ENCODE peak calls at places on chromosomes 12 and 14, in five cellular contexts. C is choroid plexus epithelial cell, T is BE2C, J is pancreas, Q is GM12865. L is an unnamed sample.

GRCh38 chr14:95577875-95578274 is 43.0 kb downstream of the GLRX5 start:
- DNase-seq in C (no peak), T (no peak), J (no peak), Q (no peak), L (no peak)

GRCh38 chr12:45671254-45671653 is 58.3 kb upstream of the ARID2 start:
- DNase-seq in C (peak), T (no peak), J (no peak), Q (no peak), L (no peak)

GRCh38 chr12:84974177-84974815 is 61.7 kb upstream of the SLC6A15 start:
- DNase-seq in C (no peak), T (no peak), J (no peak), Q (no peak), L (no peak)

GRCh38 chr14:106442857-106443256 is 916.5 kb downstream of the TMEM121 start:
- DNase-seq in C (no peak), T (peak), J (no peak), Q (peak), L (no peak)

GRCh38 chr12:120115692-120116442 is 686 bp downstream of the RAB35 start:
- DNase-seq in C (peak), T (peak), J (peak), Q (peak), L (no peak)

GRCh38 chr12:119804011-119804641 is 73.0 kb downstream of the CIT start:
- DNase-seq in C (peak), T (peak), J (peak), Q (peak), L (no peak)

GRCh38 chr12:17763365-17763764 is 326.6 kb downstream of the RERGL start:
- DNase-seq in C (no peak), T (no peak), J (no peak), Q (no peak), L (no peak)

GRCh38 chr14:92973265-92973797 is 50.4 kb downstream of the CHGA start:
- DNase-seq in C (peak), T (peak), J (peak), Q (peak), L (peak)

GRCh38 chr12:61220337-61220736 is 1039.9 kb upstream of the USP15 start:
- DNase-seq in C (no peak), T (no peak), J (no peak), Q (no peak), L (no peak)

GRCh38 chr14:51504626-51505025 is 147.1 kb upstream of the FRMD6 start:
- DNase-seq in C (no peak), T (no peak), J (no peak), Q (no peak), L (no peak)
- H3K4me3 ChIP-seq in C (no peak), T (no peak), J (no peak), Q (no peak), L (no peak)

GRCh38 chr14:75627406-75627805 is 33.3 kb downstream of the ERG28 start:
- DNase-seq in C (no peak), T (no peak), J (no peak), Q (no peak), L (no peak)
- TF ChIP-seq CTCF in C (no peak), T (no peak), J (no peak), Q (no peak), L (no peak)

GRCh38 chr12:5185435-5186069 is 141.9 kb downstream of the KCNA5 start:
- DNase-seq in C (no peak), T (no peak), J (no peak), Q (no peak), L (no peak)
- H3K4me3 ChIP-seq in C (no peak), T (no peak), J (no peak), Q (no peak), L (no peak)

DNA sequence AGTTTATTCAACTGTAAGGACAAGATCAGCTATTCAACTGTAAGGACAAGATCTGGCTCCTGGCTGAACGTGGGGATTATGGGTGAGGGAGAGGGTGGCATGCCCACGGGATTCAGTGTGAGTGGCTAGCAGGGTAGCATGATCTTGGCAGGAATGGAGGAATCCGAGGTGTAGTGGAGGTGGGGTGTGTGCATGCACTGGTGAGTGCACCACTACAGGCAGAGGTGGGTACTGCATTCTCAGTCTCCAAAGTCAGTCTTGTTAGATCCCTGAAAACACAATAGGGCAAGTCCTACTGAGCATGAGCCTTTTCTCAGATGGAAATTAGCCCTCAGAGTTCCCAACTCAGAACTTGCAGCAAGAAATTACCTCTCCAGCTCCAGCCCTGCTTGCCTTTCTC is 32.2 kb upstream of the DCD start:
- DNase-seq in C (peak), T (peak), J (peak), Q (peak), L (no peak)
- TF ChIP-seq CTCF in C (peak), T (peak), J (no peak), Q (peak), L (peak)

GRCh38 chr12:57456737-57457490 is 1.8 kb downstream of the INHBE start:
- DNase-seq in C (no peak), T (no peak), J (no peak), Q (no peak), L (no peak)
- H3K4me3 ChIP-seq in C (no peak), T (peak), J (no peak), Q (no peak), L (no peak)

GRCh38 chr14:59018978-59019377 is 169.5 kb upstream of the DAAM1 start:
- DNase-seq in C (peak), T (no peak), J (no peak), Q (peak), L (no peak)

GRCh38 chr14:59020382-59020781 is 168.1 kb upstream of the DAAM1 start:
- DNase-seq in C (peak), T (peak), J (no peak), Q (peak), L (no peak)

GRCh38 chr14:59026086-59026485 is 162.4 kb upstream of the DAAM1 start:
- DNase-seq in C (no peak), T (no peak), J (no peak), Q (no peak), L (no peak)

GRCh38 chr14:59018460-59018859 is 170.0 kb upstream of the DAAM1 start:
- DNase-seq in C (no peak), T (no peak), J (no peak), Q (no peak), L (no peak)

DNA sequence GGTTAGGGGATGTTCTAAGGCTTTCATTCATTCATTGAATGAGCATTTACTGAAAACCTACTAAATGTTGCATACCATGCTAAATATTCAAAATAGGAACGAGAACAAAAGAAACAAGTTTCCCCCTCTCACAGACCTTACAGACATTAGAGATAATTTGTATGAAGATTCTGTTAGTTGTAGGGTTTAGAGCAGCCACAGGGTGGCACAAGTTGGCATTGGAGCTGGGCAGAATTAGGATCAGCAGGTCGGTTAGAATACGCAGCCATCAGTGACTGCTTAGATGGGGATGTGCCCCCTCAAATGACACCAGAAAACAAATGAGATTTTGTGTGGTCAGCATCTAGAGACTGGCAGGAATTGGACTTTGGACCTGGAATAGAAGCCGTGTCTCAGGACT is 166.3 kb upstream of the DAAM1 start:
- DNase-seq in C (no peak), T (no peak), J (no peak), Q (peak), L (no peak)
- TF ChIP-seq CTCF in C (peak), T (peak), J (no peak), Q (peak), L (peak)

DNA sequence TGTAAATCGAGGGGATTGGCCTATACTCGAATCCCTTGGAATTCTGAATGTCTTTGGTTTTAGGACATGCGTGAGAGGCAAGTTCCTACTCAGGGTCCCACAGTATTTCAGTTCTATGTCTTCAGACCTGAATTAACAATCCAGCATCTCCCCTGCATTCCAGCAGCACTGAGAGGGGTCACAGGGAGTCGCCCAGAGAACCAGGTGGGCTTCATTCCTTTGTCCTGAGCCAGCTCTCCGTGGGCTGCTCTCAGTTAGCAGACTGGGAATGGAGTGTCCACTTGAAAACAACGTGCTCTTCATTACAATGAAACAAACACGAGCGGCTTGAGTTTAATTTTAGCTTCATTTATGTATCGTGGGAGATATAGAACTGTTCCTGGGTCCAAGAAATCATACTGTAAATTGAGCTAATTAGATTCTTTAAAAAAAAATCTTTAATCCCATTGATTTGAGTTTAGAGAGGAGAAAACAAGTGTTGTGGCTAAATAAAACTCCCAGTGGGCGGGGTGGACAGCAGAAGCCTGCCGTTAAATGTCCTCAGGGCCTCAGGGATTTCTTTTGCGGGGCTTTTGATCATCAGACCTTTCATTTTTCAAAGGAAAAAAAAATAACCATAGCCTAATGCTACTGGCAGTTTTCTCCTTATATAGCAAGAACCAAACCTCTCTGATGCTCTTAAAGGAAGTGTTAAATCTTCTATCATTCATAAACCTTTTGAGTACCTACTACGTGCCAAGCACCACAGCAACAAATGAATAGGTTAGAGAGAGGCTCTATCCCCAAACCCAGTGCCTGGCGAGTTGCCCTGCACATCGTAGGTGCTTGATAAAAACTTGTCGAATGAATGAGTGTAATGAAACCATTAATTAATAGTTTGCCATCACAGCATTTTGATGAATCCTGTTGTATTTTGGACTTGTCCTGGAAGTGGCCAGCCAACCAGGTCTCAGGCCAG is 140.4 kb downstream of the CHST11 start:
- DNase-seq in C (no peak), T (no peak), J (no peak), Q (peak), L (no peak)
- H3K4me3 ChIP-seq in C (no peak), T (no peak), J (no peak), Q (no peak), L (no peak)

GRCh38 chr14:36325853-36326252 is 5.4 kb upstream of the MBIP start:
- DNase-seq in C (no peak), T (no peak), J (no peak), Q (no peak), L (no peak)
- TF ChIP-seq CTCF in C (no peak), T (no peak), J (no peak), Q (no peak), L (no peak)

GRCh38 chr14:101733211-101733610 is 28.3 kb upstream of the PPP2R5C start:
- DNase-seq in C (peak), T (peak), J (no peak), Q (no peak), L (no peak)

GRCh38 chr14:101730626-101731186 is 30.8 kb upstream of the PPP2R5C start:
- DNase-seq in C (no peak), T (no peak), J (no peak), Q (no peak), L (no peak)

GRCh38 chr14:101729382-101729781 is 32.1 kb upstream of the PPP2R5C start:
- DNase-seq in C (no peak), T (no peak), J (no peak), Q (no peak), L (no peak)

GRCh38 chr14:101732128-101732527 is 29.4 kb upstream of the PPP2R5C start:
- DNase-seq in C (peak), T (no peak), J (no peak), Q (no peak), L (no peak)

DNA sequence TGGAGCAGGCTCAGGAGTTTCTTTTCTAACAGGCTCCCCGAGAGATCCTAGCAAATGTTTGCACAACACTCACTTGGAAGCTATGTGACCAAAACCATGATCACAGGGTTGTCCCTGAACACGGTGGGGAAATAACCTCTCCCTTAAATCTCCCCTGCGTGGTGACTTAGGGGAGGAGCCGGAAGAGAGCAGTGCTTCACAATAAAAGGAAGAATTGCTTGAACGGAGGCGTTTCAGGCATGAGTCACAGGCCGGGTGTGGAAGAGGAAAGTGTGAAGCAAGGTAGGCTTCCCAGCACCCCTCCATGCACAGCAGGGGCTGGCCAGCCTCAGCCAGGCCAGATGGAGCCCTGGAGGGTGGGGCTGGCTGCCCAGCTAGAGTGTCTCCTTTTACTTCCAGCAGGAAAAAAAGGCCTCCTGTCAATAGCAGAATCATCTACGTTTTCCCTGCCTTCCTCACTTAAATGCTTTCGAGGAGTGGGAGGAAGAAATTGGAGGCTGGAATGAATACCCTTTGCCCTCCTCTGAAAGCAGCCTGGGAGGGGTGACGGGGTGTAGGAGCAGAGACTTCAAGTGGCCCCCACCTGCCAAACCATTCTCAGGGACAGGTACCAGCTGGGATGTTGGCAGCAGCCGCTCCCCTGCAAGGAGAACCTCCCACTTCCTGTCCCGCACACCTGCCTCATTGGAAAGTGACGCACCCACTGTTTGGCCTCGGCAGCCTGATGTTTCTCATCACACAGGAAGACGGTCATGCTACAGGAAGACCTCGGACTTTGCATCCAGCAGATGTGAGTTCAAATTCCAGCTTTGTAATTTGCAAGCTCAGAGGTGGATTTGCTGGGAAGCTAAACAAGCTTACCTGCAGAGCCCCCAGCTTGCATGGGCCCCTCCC is 30.1 kb upstream of the PPP2R5C start:
- DNase-seq in C (peak), T (no peak), J (peak), Q (peak), L (no peak)
- H3K4me3 ChIP-seq in C (no peak), T (no peak), J (peak), Q (no peak), L (no peak)

DNA sequence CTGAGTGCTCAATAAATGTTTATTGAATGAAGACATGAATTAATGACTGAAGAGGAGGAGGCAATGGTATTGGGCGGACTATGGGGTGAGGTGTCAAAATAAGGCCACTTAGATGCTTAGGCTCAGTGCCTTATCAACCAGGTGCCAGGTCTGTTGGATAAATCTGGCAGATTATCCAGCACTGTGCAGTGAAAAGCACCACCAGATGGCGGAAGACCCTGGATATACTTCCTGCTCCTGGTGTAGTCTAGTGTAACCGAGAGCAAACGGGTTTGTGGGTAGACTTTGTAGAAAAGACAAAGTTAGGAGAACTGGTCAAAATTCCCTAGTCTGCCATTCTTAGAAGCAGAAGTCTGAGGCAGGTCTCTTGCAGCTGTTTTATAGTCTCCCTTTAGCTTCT is 306.3 kb downstream of the ATP23 start:
- DNase-seq in C (peak), T (peak), J (no peak), Q (no peak), L (no peak)
- TF ChIP-seq CTCF in C (peak), T (peak), J (no peak), Q (no peak), L (peak)

L was measured in LNCaP clone FGC.